ENCODE peak calls at places on chromosomes 16 and 17, in seven cellular contexts. One of them, this sample, is unnamed.

GRCh38 chr16:79728048-79728922 is 127.7 kb upstream of the MAF start:
- DNase-seq in T47D: no peak
- DNase-seq in HCT116: no peak
- DNase-seq in SK-N-SH: no peak
- DNase-seq in H1: no peak
- DNase-seq in HepG2: no peak
- DNase-seq in GM12878: no peak
- DNase-seq in this sample: no peak

GRCh38 chr17:62823111-62823895 is 15.2 kb upstream of the MARCHF10 start:
- DNase-seq in T47D: no peak
- DNase-seq in HCT116: no peak
- DNase-seq in SK-N-SH: no peak
- DNase-seq in H1: no peak
- DNase-seq in HepG2: no peak
- DNase-seq in GM12878: no peak
- DNase-seq in this sample: no peak

GRCh38 chr17:14488958-14489550 is 188.2 kb downstream of the HS3ST3B1 start:
- DNase-seq in T47D: no peak
- DNase-seq in HCT116: no peak
- DNase-seq in SK-N-SH: no peak
- DNase-seq in H1: no peak
- DNase-seq in HepG2: no peak
- DNase-seq in GM12878: no peak
- DNase-seq in this sample: no peak

GRCh38 chr17:51189628-51190027 is 23.4 kb downstream of the NME2 start:
- DNase-seq in T47D: no peak
- DNase-seq in HCT116: no peak
- DNase-seq in SK-N-SH: no peak
- DNase-seq in H1: no peak
- DNase-seq in HepG2: no peak
- DNase-seq in GM12878: no peak
- DNase-seq in this sample: no peak

GRCh38 chr17:16961792-16962191 is 10.1 kb downstream of the TNFRSF13B start:
- DNase-seq in T47D: no peak
- DNase-seq in HCT116: no peak
- DNase-seq in SK-N-SH: no peak
- DNase-seq in H1: no peak
- DNase-seq in HepG2: no peak
- DNase-seq in GM12878: no peak
- DNase-seq in this sample: no peak

GRCh38 chr17:63434951-63435571 is 11.0 kb downstream of the CYB561 start:
- DNase-seq in T47D: peak
- DNase-seq in HCT116: peak
- DNase-seq in SK-N-SH: peak
- DNase-seq in H1: no peak
- DNase-seq in HepG2: no peak
- DNase-seq in GM12878: no peak
- DNase-seq in this sample: no peak

GRCh38 chr17:18025596-18026407 is 13.2 kb downstream of the ATPAF2 start:
- DNase-seq in T47D: no peak
- DNase-seq in HCT116: no peak
- DNase-seq in SK-N-SH: no peak
- DNase-seq in H1: no peak
- DNase-seq in HepG2: no peak
- DNase-seq in GM12878: no peak
- DNase-seq in this sample: peak

GRCh38 chr17:75587718-75588545 is at the start of gene MYO15B:
- DNase-seq in T47D: no peak
- DNase-seq in HCT116: no peak
- DNase-seq in SK-N-SH: no peak
- DNase-seq in H1: peak
- DNase-seq in HepG2: no peak
- DNase-seq in GM12878: no peak
- DNase-seq in this sample: peak

GRCh38 chr16:50213939-50214519 is 52.3 kb upstream of the ADCY7 start:
- DNase-seq in T47D: peak
- DNase-seq in HCT116: peak
- DNase-seq in SK-N-SH: peak
- DNase-seq in H1: no peak
- DNase-seq in HepG2: peak
- DNase-seq in GM12878: no peak
- DNase-seq in this sample: peak

GRCh38 chr17:62775876-62776275 is 32.2 kb downstream of the MARCHF10 start:
- DNase-seq in T47D: no peak
- DNase-seq in HCT116: no peak
- DNase-seq in SK-N-SH: no peak
- DNase-seq in H1: no peak
- DNase-seq in HepG2: no peak
- DNase-seq in GM12878: no peak
- DNase-seq in this sample: no peak

GRCh38 chr16:909281-910000 is 61.3 kb downstream of the LMF1 start:
- DNase-seq in T47D: no peak
- DNase-seq in HCT116: no peak
- DNase-seq in SK-N-SH: no peak
- DNase-seq in H1: no peak
- DNase-seq in HepG2: no peak
- DNase-seq in GM12878: no peak
- DNase-seq in this sample: no peak

GRCh38 chr17:75524269-75524970 is 1.1 kb upstream of the LLGL2 start:
- DNase-seq in T47D: no peak
- DNase-seq in HCT116: no peak
- DNase-seq in SK-N-SH: peak
- DNase-seq in H1: no peak
- DNase-seq in HepG2: no peak
- DNase-seq in GM12878: no peak
- DNase-seq in this sample: no peak

GRCh38 chr17:47707056-47707791 is 13.3 kb downstream of the TBKBP1 start:
- DNase-seq in T47D: no peak
- DNase-seq in HCT116: no peak
- DNase-seq in SK-N-SH: no peak
- DNase-seq in H1: no peak
- DNase-seq in HepG2: peak
- DNase-seq in GM12878: no peak
- DNase-seq in this sample: no peak

GRCh38 chr17:550041-550398 is 164.6 kb downstream of the VPS53 start:
- DNase-seq in T47D: no peak
- DNase-seq in HCT116: no peak
- DNase-seq in SK-N-SH: no peak
- DNase-seq in H1: no peak
- DNase-seq in HepG2: no peak
- DNase-seq in GM12878: no peak
- DNase-seq in this sample: no peak

GRCh38 chr16:67265834-67266233 is 13.5 kb upstream of the PLEKHG4 start:
- DNase-seq in T47D: no peak
- DNase-seq in HCT116: no peak
- DNase-seq in SK-N-SH: no peak
- DNase-seq in H1: no peak
- DNase-seq in HepG2: no peak
- DNase-seq in GM12878: no peak
- DNase-seq in this sample: no peak

GRCh38 chr17:57948555-57949420 is 6.4 kb downstream of the CUEDC1 start:
- DNase-seq in T47D: peak
- DNase-seq in HCT116: peak
- DNase-seq in SK-N-SH: no peak
- DNase-seq in H1: no peak
- DNase-seq in HepG2: no peak
- DNase-seq in GM12878: no peak
- DNase-seq in this sample: peak
- TF ChIP-seq JUND in T47D: peak
- TF ChIP-seq JUND in HCT116: no peak
- TF ChIP-seq JUND in SK-N-SH: peak
- TF ChIP-seq JUND in H1: peak
- TF ChIP-seq JUND in HepG2: no peak
- TF ChIP-seq JUND in GM12878: no peak
- TF ChIP-seq JUND in this sample: peak

DNA sequence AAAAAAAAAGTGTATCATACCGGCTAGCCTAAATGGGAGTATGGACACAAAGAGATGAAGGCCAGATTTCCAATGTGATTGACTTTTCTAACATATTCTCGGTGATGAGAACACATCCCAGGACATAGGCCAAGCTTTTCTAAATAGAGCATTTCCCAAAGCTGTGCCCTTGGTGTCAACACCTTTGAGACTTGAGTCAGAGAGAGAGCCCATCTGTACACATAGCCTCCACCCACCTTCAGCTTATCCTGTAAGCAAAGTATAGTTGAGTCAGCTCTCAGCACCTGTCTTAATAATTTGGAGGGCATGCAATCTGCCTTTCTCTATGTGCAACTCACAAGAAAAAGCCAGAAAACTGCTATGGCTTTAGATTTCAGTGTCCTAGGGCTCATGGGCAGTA is 42.7 kb downstream of the SOX9 start:
- DNase-seq in T47D: no peak
- DNase-seq in HCT116: no peak
- DNase-seq in SK-N-SH: no peak
- DNase-seq in H1: no peak
- DNase-seq in HepG2: no peak
- DNase-seq in GM12878: no peak
- DNase-seq in this sample: no peak
- TF ChIP-seq JUND in T47D: no peak
- TF ChIP-seq JUND in HCT116: no peak
- TF ChIP-seq JUND in SK-N-SH: no peak
- TF ChIP-seq JUND in H1: no peak
- TF ChIP-seq JUND in HepG2: no peak
- TF ChIP-seq JUND in GM12878: no peak
- TF ChIP-seq JUND in this sample: no peak

DNA sequence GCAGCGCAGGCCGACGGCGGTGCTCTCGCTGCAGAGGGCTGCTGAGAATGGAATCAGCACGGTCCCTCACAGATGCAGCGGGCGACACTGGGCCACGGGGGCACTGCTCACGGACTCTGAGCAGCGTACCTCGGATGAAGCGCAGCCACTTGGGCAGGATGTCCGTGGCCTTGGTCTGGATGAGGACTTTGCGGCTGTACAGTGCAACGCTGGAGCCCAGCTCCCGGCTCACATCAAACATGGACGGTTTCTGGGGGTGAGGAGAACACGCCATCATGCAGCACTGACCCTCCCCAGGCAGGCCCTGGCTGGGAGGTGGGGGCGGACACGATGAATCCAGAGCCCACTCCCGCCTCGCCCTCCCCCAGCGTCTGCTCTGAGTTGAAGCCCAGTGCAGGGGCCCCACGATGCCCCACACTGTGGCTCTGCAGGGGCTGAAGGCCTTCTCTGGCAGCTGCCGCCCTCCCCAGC is 18.1 kb downstream of the DNASE1 start:
- DNase-seq in T47D: no peak
- DNase-seq in HCT116: no peak
- DNase-seq in SK-N-SH: no peak
- DNase-seq in H1: no peak
- DNase-seq in HepG2: no peak
- DNase-seq in GM12878: no peak
- DNase-seq in this sample: no peak
- TF ChIP-seq JUND in T47D: no peak
- TF ChIP-seq JUND in HCT116: no peak
- TF ChIP-seq JUND in SK-N-SH: no peak
- TF ChIP-seq JUND in H1: no peak
- TF ChIP-seq JUND in HepG2: no peak
- TF ChIP-seq JUND in GM12878: no peak
- TF ChIP-seq JUND in this sample: no peak

GRCh38 chr17:38434178-38434665 is 6.0 kb downstream of the ARHGAP23 start:
- DNase-seq in T47D: no peak
- DNase-seq in HCT116: no peak
- DNase-seq in SK-N-SH: no peak
- DNase-seq in H1: no peak
- DNase-seq in HepG2: no peak
- DNase-seq in GM12878: no peak
- DNase-seq in this sample: no peak

GRCh38 chr17:38440614-38441397 is 12.5 kb downstream of the ARHGAP23 start:
- DNase-seq in T47D: peak
- DNase-seq in HCT116: no peak
- DNase-seq in SK-N-SH: no peak
- DNase-seq in H1: peak
- DNase-seq in HepG2: no peak
- DNase-seq in GM12878: no peak
- DNase-seq in this sample: no peak

GRCh38 chr17:38439436-38439835 is 11.2 kb downstream of the ARHGAP23 start:
- DNase-seq in T47D: no peak
- DNase-seq in HCT116: no peak
- DNase-seq in SK-N-SH: no peak
- DNase-seq in H1: no peak
- DNase-seq in HepG2: no peak
- DNase-seq in GM12878: no peak
- DNase-seq in this sample: no peak

GRCh38 chr17:38435795-38436194 is 7.5 kb downstream of the ARHGAP23 start:
- DNase-seq in T47D: no peak
- DNase-seq in HCT116: no peak
- DNase-seq in SK-N-SH: no peak
- DNase-seq in H1: no peak
- DNase-seq in HepG2: no peak
- DNase-seq in GM12878: no peak
- DNase-seq in this sample: peak

GRCh38 chr17:38436386-38436785 is 8.1 kb downstream of the ARHGAP23 start:
- DNase-seq in T47D: no peak
- DNase-seq in HCT116: no peak
- DNase-seq in SK-N-SH: no peak
- DNase-seq in H1: no peak
- DNase-seq in HepG2: no peak
- DNase-seq in GM12878: no peak
- DNase-seq in this sample: no peak
- TF ChIP-seq JUND in T47D: no peak
- TF ChIP-seq JUND in HCT116: no peak
- TF ChIP-seq JUND in SK-N-SH: no peak
- TF ChIP-seq JUND in H1: no peak
- TF ChIP-seq JUND in HepG2: no peak
- TF ChIP-seq JUND in GM12878: no peak
- TF ChIP-seq JUND in this sample: no peak

DNA sequence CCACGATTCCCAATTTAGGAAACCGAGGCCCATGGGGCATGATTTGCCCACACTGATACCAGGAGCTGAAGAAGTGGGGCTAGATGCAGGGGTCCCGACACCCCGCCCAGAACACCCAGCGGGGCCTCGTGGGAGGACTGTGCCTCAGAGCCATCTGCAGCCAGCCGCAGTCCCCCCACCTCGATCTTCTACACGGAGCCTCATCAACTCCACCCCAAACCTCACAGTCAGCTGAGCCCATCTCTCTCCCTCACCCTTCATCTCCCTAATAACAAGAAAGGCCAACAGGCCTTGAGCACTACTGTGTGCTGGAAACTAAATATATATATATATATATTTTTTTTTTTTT is 4.2 kb downstream of the ITGAE start:
- DNase-seq in T47D: no peak
- DNase-seq in HCT116: no peak
- DNase-seq in SK-N-SH: no peak
- DNase-seq in H1: no peak
- DNase-seq in HepG2: no peak
- DNase-seq in GM12878: no peak
- DNase-seq in this sample: no peak
- TF ChIP-seq JUND in T47D: no peak
- TF ChIP-seq JUND in HCT116: no peak
- TF ChIP-seq JUND in SK-N-SH: no peak
- TF ChIP-seq JUND in H1: no peak
- TF ChIP-seq JUND in HepG2: no peak
- TF ChIP-seq JUND in GM12878: no peak
- TF ChIP-seq JUND in this sample: no peak

GRCh38 chr16:65954446-65954845 is 412.0 kb upstream of the CDH5 start:
- DNase-seq in T47D: no peak
- DNase-seq in HCT116: no peak
- DNase-seq in SK-N-SH: no peak
- DNase-seq in H1: no peak
- DNase-seq in HepG2: no peak
- DNase-seq in GM12878: no peak
- DNase-seq in this sample: no peak
- TF ChIP-seq JUND in T47D: no peak
- TF ChIP-seq JUND in HCT116: no peak
- TF ChIP-seq JUND in SK-N-SH: no peak
- TF ChIP-seq JUND in H1: no peak
- TF ChIP-seq JUND in HepG2: no peak
- TF ChIP-seq JUND in GM12878: no peak
- TF ChIP-seq JUND in this sample: no peak

This sample was measured in K562.